ENCODE peak calls at places on chromosomes 2 and 18, in four cellular contexts. P is AG09319, J is PC-9, I is PC-3. S is an unnamed sample.
A peak's percentile ranks its signal among the peaks of the same experiment; 100 is the strongest.

GRCh38 chr2:263022-263738 is 652 bp downstream of the SH3YL1 start:
- DNase-seq in J (no peak), I (peak; percentile 7), P (no peak), S (no peak)

GRCh38 chr2:205972113-205972512 is 113.9 kb downstream of the INO80D start:
- DNase-seq in J (no peak), I (peak; percentile 65), P (no peak), S (no peak)

GRCh38 chr18:78790511-78790910 is 189.1 kb upstream of the SALL3 start:
- DNase-seq in I (no peak), P (no peak), J (no peak), S (no peak)

GRCh38 chr18:48578289-48578688 is 39.5 kb downstream of the CTIF start:
- DNase-seq in I (no peak), P (no peak), J (no peak), S (no peak)

GRCh38 chr18:48889115-48889941 is 61.4 kb downstream of the SMAD7 start:
- DNase-seq in J (no peak), P (no peak), I (no peak), S (no peak)

GRCh38 chr2:134371041-134371440 is 117.2 kb downstream of the MGAT5 start:
- DNase-seq in P (no peak), I (no peak), J (no peak), S (no peak)

GRCh38 chr2:170848587-170848986 is 31.9 kb downstream of the GAD1 start:
- DNase-seq in I (peak; percentile 44), J (no peak), P (peak; percentile 11), S (no peak)

GRCh38 chr2:47070920-47071824 is 83.9 kb downstream of the STPG4 start:
- DNase-seq in P (no peak), I (peak; percentile 77), J (peak; percentile 68), S (peak; percentile 95)

GRCh38 chr2:140892429-140892828 is 1238.4 kb downstream of the LRP1B start:
- DNase-seq in P (no peak), I (peak; percentile 35), J (no peak), S (no peak)

GRCh38 chr2:72755647-72756423 is 70.0 kb downstream of the EXOC6B start:
- DNase-seq in P (peak; percentile 76), J (no peak), I (no peak), S (no peak)

GRCh38 chr2:232897971-232898408 is 27.9 kb downstream of the SNORC start:
- DNase-seq in P (no peak), J (no peak), I (no peak), S (no peak)

GRCh38 chr2:118830121-118830520 is 17.3 kb downstream of the EN1 start:
- DNase-seq in P (no peak), I (peak; percentile 46), J (no peak), S (peak; percentile 48)

GRCh38 chr2:127884436-127884835 is 1.3 kb downstream of the AMMECR1L start:
- DNase-seq in J (no peak), P (no peak), I (peak; percentile 29), S (no peak)

GRCh38 chr2:101558740-101559508 is 84.0 kb upstream of the RFX8 start:
- DNase-seq in I (peak; percentile 22), J (no peak), P (peak; percentile 41), S (no peak)

GRCh38 chr2:226607379-226607778 is 192.2 kb downstream of the IRS1 start:
- DNase-seq in J (no peak), P (no peak), I (no peak), S (no peak)

GRCh38 chr2:160583162-160583522 is 89.5 kb upstream of the RBMS1 start:
- DNase-seq in I (peak; percentile 47), P (peak; percentile 47), J (peak; percentile 48), S (no peak)

GRCh38 chr2:60934153-60934722 is 52.9 kb downstream of the REL start:
- DNase-seq in J (no peak), I (no peak), P (no peak), S (no peak)

GRCh38 chr2:206981739-206982336 is 42.5 kb downstream of the CPO start:
- DNase-seq in I (peak; percentile 82), P (peak; percentile 59), J (no peak), S (peak; percentile 28)

GRCh38 chr2:121061633-121062032 is 223.4 kb downstream of the TFCP2L1 start:
- DNase-seq in J (no peak), P (no peak), I (no peak), S (no peak)

GRCh38 chr2:145065278-145065677 is 545.4 kb upstream of the ZEB2 start:
- DNase-seq in J (no peak), P (no peak), I (no peak), S (no peak)

GRCh38 chr2:108034843-108035242 is 48.5 kb downstream of the SLC5A7 start:
- DNase-seq in P (no peak), J (no peak), I (peak; percentile 31), S (no peak)
- TF ChIP-seq CTCF in P (no peak), J (peak; percentile 47), I (peak; percentile 80), S (peak; percentile 17)

DNA sequence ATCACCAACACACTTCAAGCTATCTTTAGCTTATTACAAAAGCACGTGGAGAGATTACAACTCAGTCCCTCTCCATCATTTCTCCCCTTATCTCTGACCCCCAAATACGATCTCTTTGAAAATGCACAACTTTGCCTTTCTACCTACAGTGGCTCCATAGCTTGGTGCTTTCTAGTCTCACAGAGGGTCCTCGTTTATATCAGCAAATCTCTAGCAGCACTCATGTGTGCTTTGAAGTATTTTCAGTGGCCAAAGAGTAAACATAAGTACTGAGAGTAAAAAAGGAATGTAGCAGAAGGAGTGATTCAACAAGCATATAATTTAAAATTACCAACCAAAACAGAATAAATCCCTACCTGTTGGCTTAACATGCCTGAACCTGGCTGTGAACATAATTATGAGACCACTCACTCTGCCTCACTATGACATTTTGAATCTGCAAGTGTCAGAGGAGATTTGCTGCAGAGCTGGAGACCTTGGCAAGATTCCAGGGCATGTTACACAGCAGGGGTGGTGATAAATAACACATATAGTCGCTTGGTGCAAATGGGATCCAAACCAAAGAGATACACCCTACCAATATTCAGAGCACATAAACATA is 54.6 kb downstream of the LAMA3 start:
- DNase-seq in P (no peak), J (no peak), I (no peak), S (no peak)
- TF ChIP-seq CTCF in P (no peak), J (no peak), I (no peak), S (no peak)

GRCh38 chr18:13892098-13892497 is 23.2 kb downstream of the MC2R start:
- DNase-seq in I (no peak), P (no peak), J (no peak), S (no peak)

GRCh38 chr18:13889661-13890060 is 25.7 kb downstream of the MC2R start:
- DNase-seq in P (no peak), I (peak; percentile 56), J (no peak), S (no peak)

GRCh38 chr18:13890962-13891361 is 24.4 kb downstream of the MC2R start:
- DNase-seq in P (no peak), I (no peak), J (no peak), S (no peak)

GRCh38 chr18:13895505-13896033 is 19.8 kb downstream of the MC2R start:
- DNase-seq in J (no peak), P (no peak), I (no peak), S (no peak)

GRCh38 chr18:13893418-13893760 is 21.9 kb downstream of the MC2R start:
- DNase-seq in J (no peak), I (no peak), P (no peak), S (peak; percentile 10)
- TF ChIP-seq CTCF in J (no peak), I (no peak), P (no peak), S (no peak)

DNA sequence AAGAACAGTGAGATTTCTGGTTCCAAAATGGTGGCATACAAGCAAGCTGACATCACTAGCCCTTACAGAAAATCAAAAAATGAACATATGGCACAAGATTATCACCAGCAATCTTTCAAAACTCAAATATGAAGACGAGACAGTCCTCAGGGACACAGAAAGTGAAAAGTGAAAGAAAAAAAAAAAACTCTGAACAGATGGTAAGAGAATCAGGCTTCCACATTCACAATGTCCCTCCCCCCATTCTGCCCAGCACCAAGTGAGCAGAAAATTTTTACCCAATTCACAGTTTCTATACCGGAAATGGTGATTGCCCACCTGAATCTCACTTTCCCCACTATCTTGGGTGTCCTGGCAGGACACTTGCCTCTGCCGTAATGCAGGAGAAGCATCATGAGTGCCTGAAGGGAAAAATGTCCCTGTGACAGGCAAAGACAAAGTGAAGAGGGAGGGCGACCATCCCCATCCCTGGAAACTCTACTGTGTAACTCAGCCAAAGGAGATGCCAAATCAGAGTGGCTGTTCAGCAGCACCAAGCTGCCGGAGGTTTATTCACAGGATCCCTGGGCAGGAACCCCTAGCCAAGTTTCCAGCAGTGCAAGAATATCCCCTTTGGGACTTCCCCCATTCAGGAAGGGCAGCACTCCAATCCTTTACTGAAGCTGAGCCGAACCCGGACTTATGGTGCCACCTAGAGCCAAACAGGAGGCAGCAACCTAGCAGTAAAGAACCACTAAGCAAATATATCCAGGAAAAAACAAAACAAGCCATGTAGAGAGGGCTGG is 312.2 kb downstream of the LRATD1 start:
- DNase-seq in I (peak; percentile 64), P (no peak), J (peak; percentile 43), S (peak; percentile 72)
- TF ChIP-seq CTCF in I (peak; percentile 86), P (peak; percentile 12), J (peak; percentile 67), S (peak; percentile 85)

DNA sequence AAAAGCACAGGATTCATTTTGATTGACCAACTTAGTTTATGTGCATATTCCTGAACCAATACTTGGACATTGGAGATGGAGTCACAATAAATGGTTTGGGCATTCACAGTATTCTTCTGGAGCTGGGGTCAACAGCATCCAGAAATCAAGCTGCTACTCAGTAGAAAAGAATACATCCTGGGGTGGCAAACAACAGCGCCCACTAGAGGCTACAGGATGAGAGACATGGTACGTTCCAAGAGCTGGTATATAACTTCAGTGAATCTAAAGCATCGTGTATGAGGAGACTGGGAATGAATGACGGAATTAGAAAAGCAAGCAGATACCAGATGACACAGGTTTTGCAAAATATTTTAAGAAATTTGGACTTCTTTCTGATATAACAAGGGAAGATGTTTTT is 142.9 kb upstream of the FIGN start:
- DNase-seq in P (no peak), I (peak; percentile 61), J (no peak), S (no peak)
- TF ChIP-seq CTCF in P (peak; percentile 48), I (peak; percentile 84), J (peak; percentile 47), S (peak; percentile 44)

DNA sequence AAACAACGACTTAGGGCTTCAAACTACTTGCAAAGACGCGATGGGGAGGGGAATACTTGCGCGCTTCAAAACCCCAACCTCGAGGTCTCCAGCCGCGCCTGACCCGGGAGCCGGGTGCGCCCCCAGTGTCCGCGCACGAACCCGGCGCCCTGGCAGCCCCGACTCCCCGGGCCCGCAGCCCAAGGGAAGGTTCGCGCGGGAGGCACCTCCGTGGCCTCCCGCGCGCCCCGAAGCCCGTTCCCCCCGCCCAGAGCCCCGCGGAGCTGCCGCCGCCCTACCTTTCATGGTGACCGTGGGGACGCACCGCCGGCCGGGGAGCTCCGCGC is 308 bp downstream of the COLEC12 start:
- DNase-seq in J (no peak), P (no peak), I (no peak), S (no peak)
- TF ChIP-seq CTCF in J (no peak), P (peak; percentile 10), I (no peak), S (no peak)

S was measured in MM.1S.